ENCODE peak calls at places on chromosomes 16 and 17, in eight cellular contexts. One of them, this sample, is unnamed.

GRCh38 chr16:51035711-51036110 is 115.4 kb downstream of the SALL1 start:
- ATAC-seq in HCT116: no peak
- ATAC-seq in HepG2: no peak
- ATAC-seq in K562: no peak
- ATAC-seq in upper lobe of left lung: no peak
- ATAC-seq in GM23338: no peak
- ATAC-seq in GM12878: no peak
- ATAC-seq in Panc1: no peak
- ATAC-seq in this sample: no peak

GRCh38 chr16:28318042-28318597 is 25.8 kb downstream of the SBK1 start:
- ATAC-seq in GM23338: no peak
- ATAC-seq in HepG2: no peak
- ATAC-seq in Panc1: no peak
- ATAC-seq in upper lobe of left lung: no peak
- ATAC-seq in HCT116: no peak
- ATAC-seq in K562: no peak
- ATAC-seq in GM12878: no peak
- ATAC-seq in this sample: no peak

GRCh38 chr17:7588553-7589203 is 1.2 kb downstream of the SOX15 start:
- ATAC-seq in K562: no peak
- ATAC-seq in Panc1: no peak
- ATAC-seq in GM23338: peak
- ATAC-seq in HepG2: no peak
- ATAC-seq in upper lobe of left lung: no peak
- ATAC-seq in GM12878: no peak
- ATAC-seq in HCT116: no peak
- ATAC-seq in this sample: peak

GRCh38 chr16:53643474-53643873 is 60.2 kb downstream of the RPGRIP1L start:
- ATAC-seq in K562: no peak
- ATAC-seq in GM12878: peak
- ATAC-seq in upper lobe of left lung: no peak
- ATAC-seq in HepG2: no peak
- ATAC-seq in Panc1: no peak
- ATAC-seq in GM23338: no peak
- ATAC-seq in HCT116: no peak
- ATAC-seq in this sample: no peak

GRCh38 chr17:15249487-15249886 is 15.6 kb downstream of the PMP22 start:
- ATAC-seq in K562: no peak
- ATAC-seq in HepG2: no peak
- ATAC-seq in GM12878: no peak
- ATAC-seq in Panc1: no peak
- ATAC-seq in upper lobe of left lung: no peak
- ATAC-seq in GM23338: no peak
- ATAC-seq in HCT116: no peak
- ATAC-seq in this sample: no peak

GRCh38 chr17:6069611-6070279 is 434 bp upstream of the WSCD1 start:
- ATAC-seq in upper lobe of left lung: no peak
- ATAC-seq in GM23338: no peak
- ATAC-seq in Panc1: peak
- ATAC-seq in GM12878: no peak
- ATAC-seq in K562: no peak
- ATAC-seq in HCT116: no peak
- ATAC-seq in HepG2: peak
- ATAC-seq in this sample: peak

GRCh38 chr16:15690296-15690695 is 40.3 kb downstream of the NDE1 start:
- ATAC-seq in GM12878: no peak
- ATAC-seq in HepG2: no peak
- ATAC-seq in HCT116: no peak
- ATAC-seq in upper lobe of left lung: no peak
- ATAC-seq in K562: no peak
- ATAC-seq in Panc1: no peak
- ATAC-seq in GM23338: no peak
- ATAC-seq in this sample: no peak

GRCh38 chr16:50835358-50836060 is 93.6 kb downstream of the CYLD start:
- ATAC-seq in GM12878: no peak
- ATAC-seq in HCT116: no peak
- ATAC-seq in upper lobe of left lung: no peak
- ATAC-seq in Panc1: no peak
- ATAC-seq in HepG2: peak
- ATAC-seq in K562: no peak
- ATAC-seq in GM23338: no peak
- ATAC-seq in this sample: no peak

GRCh38 chr17:81276781-81277180 is 18.3 kb downstream of the SLC38A10 start:
- ATAC-seq in upper lobe of left lung: no peak
- ATAC-seq in GM23338: no peak
- ATAC-seq in K562: no peak
- ATAC-seq in GM12878: no peak
- ATAC-seq in Panc1: no peak
- ATAC-seq in HepG2: no peak
- ATAC-seq in HCT116: no peak
- ATAC-seq in this sample: no peak

GRCh38 chr16:67240506-67240905 is 6.8 kb downstream of the FHOD1 start:
- ATAC-seq in GM23338: no peak
- ATAC-seq in upper lobe of left lung: peak
- ATAC-seq in Panc1: no peak
- ATAC-seq in GM12878: no peak
- ATAC-seq in HCT116: peak
- ATAC-seq in K562: no peak
- ATAC-seq in HepG2: no peak
- ATAC-seq in this sample: no peak

GRCh38 chr16:50881331-50881830 is 139.5 kb downstream of the CYLD start:
- ATAC-seq in upper lobe of left lung: no peak
- ATAC-seq in HCT116: no peak
- ATAC-seq in K562: peak
- ATAC-seq in GM12878: no peak
- ATAC-seq in HepG2: no peak
- ATAC-seq in GM23338: no peak
- ATAC-seq in Panc1: no peak
- ATAC-seq in this sample: no peak

GRCh38 chr17:67130768-67131167 is 86.4 kb downstream of the CACNG1 start:
- ATAC-seq in upper lobe of left lung: no peak
- ATAC-seq in GM12878: no peak
- ATAC-seq in GM23338: no peak
- ATAC-seq in HCT116: no peak
- ATAC-seq in K562: no peak
- ATAC-seq in HepG2: peak
- ATAC-seq in Panc1: no peak
- ATAC-seq in this sample: no peak

GRCh38 chr16:79186196-79186595 is 414.3 kb downstream of the MAF start:
- ATAC-seq in HepG2: no peak
- ATAC-seq in HCT116: no peak
- ATAC-seq in K562: no peak
- ATAC-seq in Panc1: no peak
- ATAC-seq in upper lobe of left lung: no peak
- ATAC-seq in GM23338: no peak
- ATAC-seq in GM12878: no peak
- ATAC-seq in this sample: no peak

GRCh38 chr16:62022688-62023087 is 13.6 kb downstream of the CDH8 start:
- ATAC-seq in HCT116: no peak
- ATAC-seq in GM12878: no peak
- ATAC-seq in HepG2: no peak
- ATAC-seq in K562: no peak
- ATAC-seq in upper lobe of left lung: no peak
- ATAC-seq in GM23338: peak
- ATAC-seq in Panc1: no peak
- ATAC-seq in this sample: no peak

GRCh38 chr17:35213412-35213925 is 19.3 kb upstream of the SLC35G3 start:
- ATAC-seq in GM12878: no peak
- ATAC-seq in HCT116: no peak
- ATAC-seq in upper lobe of left lung: no peak
- ATAC-seq in Panc1: no peak
- ATAC-seq in HepG2: no peak
- ATAC-seq in K562: no peak
- ATAC-seq in GM23338: no peak
- ATAC-seq in this sample: no peak

GRCh38 chr17:78817123-78817522 is 23.5 kb downstream of the USP36 start:
- ATAC-seq in GM23338: no peak
- ATAC-seq in HCT116: no peak
- ATAC-seq in GM12878: no peak
- ATAC-seq in K562: no peak
- ATAC-seq in Panc1: no peak
- ATAC-seq in HepG2: no peak
- ATAC-seq in upper lobe of left lung: no peak
- ATAC-seq in this sample: no peak

GRCh38 chr16:7303014-7303676 is 29.5 kb upstream of the RBFOX1 start:
- ATAC-seq in HCT116: no peak
- ATAC-seq in HepG2: no peak
- ATAC-seq in upper lobe of left lung: no peak
- ATAC-seq in K562: no peak
- ATAC-seq in GM12878: no peak
- ATAC-seq in Panc1: no peak
- ATAC-seq in GM23338: peak
- ATAC-seq in this sample: no peak

GRCh38 chr17:47821031-47821423 is 567 bp downstream of the OSBPL7 start:
- ATAC-seq in GM12878: peak
- ATAC-seq in HCT116: peak
- ATAC-seq in upper lobe of left lung: no peak
- ATAC-seq in Panc1: no peak
- ATAC-seq in HepG2: peak
- ATAC-seq in K562: no peak
- ATAC-seq in GM23338: peak
- ATAC-seq in this sample: no peak

GRCh38 chr16:31063843-31064611 is 10.0 kb downstream of the ZNF668 start:
- ATAC-seq in HCT116: no peak
- ATAC-seq in K562: no peak
- ATAC-seq in Panc1: peak
- ATAC-seq in GM12878: no peak
- ATAC-seq in upper lobe of left lung: no peak
- ATAC-seq in GM23338: no peak
- ATAC-seq in HepG2: no peak
- ATAC-seq in this sample: no peak

GRCh38 chr16:29708917-29709600 is 30.1 kb downstream of the QPRT start:
- ATAC-seq in K562: peak
- ATAC-seq in GM12878: no peak
- ATAC-seq in GM23338: peak
- ATAC-seq in HCT116: no peak
- ATAC-seq in upper lobe of left lung: no peak
- ATAC-seq in HepG2: no peak
- ATAC-seq in Panc1: no peak
- ATAC-seq in this sample: no peak

GRCh38 chr16:24685539-24686432 is 43.7 kb upstream of the TNRC6A start:
- ATAC-seq in HCT116: no peak
- ATAC-seq in upper lobe of left lung: peak
- ATAC-seq in Panc1: peak
- ATAC-seq in K562: no peak
- ATAC-seq in GM23338: peak
- ATAC-seq in GM12878: no peak
- ATAC-seq in HepG2: peak
- ATAC-seq in this sample: peak

GRCh38 chr16:15435216-15435864 is 952 bp downstream of the BMERB1 start:
- ATAC-seq in HepG2: peak
- ATAC-seq in upper lobe of left lung: no peak
- ATAC-seq in Panc1: peak
- ATAC-seq in K562: no peak
- ATAC-seq in GM12878: no peak
- ATAC-seq in HCT116: no peak
- ATAC-seq in GM23338: peak
- ATAC-seq in this sample: no peak

GRCh38 chr16:11613381-11614303 is 26.9 kb upstream of the LITAF start:
- ATAC-seq in Panc1: no peak
- ATAC-seq in HCT116: peak
- ATAC-seq in K562: peak
- ATAC-seq in HepG2: peak
- ATAC-seq in GM23338: no peak
- ATAC-seq in GM12878: peak
- ATAC-seq in upper lobe of left lung: peak
- ATAC-seq in this sample: peak
- TF ChIP-seq POLR2AphosphoS5 in Panc1: no peak
- TF ChIP-seq POLR2AphosphoS5 in HCT116: no peak
- TF ChIP-seq POLR2AphosphoS5 in K562: no peak
- TF ChIP-seq POLR2AphosphoS5 in HepG2: no peak
- TF ChIP-seq POLR2AphosphoS5 in GM23338: no peak
- TF ChIP-seq POLR2AphosphoS5 in GM12878: no peak
- TF ChIP-seq POLR2AphosphoS5 in upper lobe of left lung: peak
- TF ChIP-seq POLR2AphosphoS5 in this sample: no peak

GRCh38 chr16:10979717-10980601 is 35.6 kb downstream of the CLEC16A start:
- ATAC-seq in GM23338: peak
- ATAC-seq in K562: no peak
- ATAC-seq in HepG2: peak
- ATAC-seq in HCT116: no peak
- ATAC-seq in GM12878: no peak
- ATAC-seq in upper lobe of left lung: peak
- ATAC-seq in Panc1: no peak
- ATAC-seq in this sample: peak
- TF ChIP-seq CTCF in GM23338: no peak
- TF ChIP-seq CTCF in K562: no peak
- TF ChIP-seq CTCF in HepG2: peak
- TF ChIP-seq CTCF in HCT116: no peak
- TF ChIP-seq CTCF in GM12878: no peak
- TF ChIP-seq CTCF in upper lobe of left lung: peak
- TF ChIP-seq CTCF in Panc1: no peak
- TF ChIP-seq CTCF in this sample: peak

DNA sequence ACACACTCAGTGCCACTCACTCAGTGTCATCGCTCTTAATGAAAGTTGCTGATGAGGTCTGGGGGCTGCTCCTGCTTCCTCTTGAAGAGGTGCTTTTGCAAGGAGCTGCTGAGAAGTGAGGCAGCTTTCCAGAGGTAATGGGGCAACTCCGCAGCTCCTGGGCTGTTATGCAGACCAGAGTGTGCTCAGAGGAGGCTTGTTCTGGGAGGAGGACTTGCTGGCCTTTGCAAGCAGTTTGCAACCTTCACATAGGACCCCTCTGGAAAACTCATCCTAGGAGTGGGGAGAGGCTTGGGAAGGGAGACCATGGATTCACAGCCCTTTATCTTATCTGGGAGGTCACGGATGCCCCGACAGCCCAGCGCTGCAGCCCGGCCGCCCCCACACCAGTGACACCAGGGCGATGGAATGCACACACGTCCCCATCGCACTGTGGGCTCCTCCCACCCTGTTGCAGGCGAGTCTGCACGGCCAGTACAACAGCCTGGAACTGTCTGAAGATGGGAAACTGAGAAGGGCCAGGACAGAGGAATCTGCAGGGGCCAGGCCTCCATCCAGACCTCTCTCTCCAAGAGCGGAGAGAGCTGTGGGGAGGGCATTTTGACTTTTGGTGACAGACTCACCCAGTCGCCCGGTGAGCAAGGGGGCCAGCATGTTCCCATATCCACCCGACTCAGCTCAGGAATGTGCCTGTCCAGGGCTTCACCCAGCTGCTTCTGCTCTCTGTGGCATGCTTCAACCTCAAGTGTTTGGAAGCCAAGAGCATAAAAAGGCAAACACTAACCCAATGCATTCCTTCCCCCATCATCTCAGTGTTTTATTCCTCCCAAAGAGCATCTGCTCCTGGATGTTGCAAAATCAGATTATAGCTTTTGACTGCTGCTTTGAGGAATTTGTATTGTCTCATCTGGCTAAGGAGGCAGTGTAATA is 78.6 kb upstream of the ZNF469 start:
- ATAC-seq in K562: no peak
- ATAC-seq in GM12878: no peak
- ATAC-seq in GM23338: no peak
- ATAC-seq in Panc1: peak
- ATAC-seq in HCT116: peak
- ATAC-seq in upper lobe of left lung: peak
- ATAC-seq in HepG2: peak
- ATAC-seq in this sample: peak
- TF ChIP-seq POLR2AphosphoS5 in K562: no peak
- TF ChIP-seq POLR2AphosphoS5 in GM12878: no peak
- TF ChIP-seq POLR2AphosphoS5 in GM23338: no peak
- TF ChIP-seq POLR2AphosphoS5 in Panc1: no peak
- TF ChIP-seq POLR2AphosphoS5 in HCT116: no peak
- TF ChIP-seq POLR2AphosphoS5 in upper lobe of left lung: peak
- TF ChIP-seq POLR2AphosphoS5 in HepG2: no peak
- TF ChIP-seq POLR2AphosphoS5 in this sample: peak

GRCh38 chr16:71357681-71358080 is 842 bp upstream of the CALB2 start:
- ATAC-seq in upper lobe of left lung: no peak
- ATAC-seq in HCT116: no peak
- ATAC-seq in GM12878: no peak
- ATAC-seq in Panc1: no peak
- ATAC-seq in K562: peak
- ATAC-seq in GM23338: peak
- ATAC-seq in HepG2: peak
- ATAC-seq in this sample: no peak
- TF ChIP-seq CTCF in upper lobe of left lung: no peak
- TF ChIP-seq CTCF in HCT116: no peak
- TF ChIP-seq CTCF in GM12878: no peak
- TF ChIP-seq CTCF in Panc1: no peak
- TF ChIP-seq CTCF in K562: no peak
- TF ChIP-seq CTCF in GM23338: peak
- TF ChIP-seq CTCF in HepG2: peak
- TF ChIP-seq CTCF in this sample: no peak